ENCODE peak calls at places on chromosome 1, in six cellular contexts. V is K562, K is transverse colon, J is HCT116, Y is HL-60, S is H1. Z is an unnamed sample. For H3K27me3, the result is how much of the 10 kb centered on the place peaks cover.

GRCh38 chr1:195791796-195792195 is 816.4 kb downstream of the KCNT2 start:
- DNase-seq in J (no peak), V (no peak), S (no peak), K (no peak), Y (no peak), Z (no peak)

GRCh38 chr1:189405419-189405818 is 1072.2 kb downstream of the BRINP3 start:
- DNase-seq in S (no peak), J (no peak), Y (no peak), K (no peak), V (no peak), Z (no peak)

GRCh38 chr1:6419803-6420593 is at the start of gene HES2:
- DNase-seq in V (peak), K (peak), J (no peak), Y (no peak), S (peak), Z (no peak)

GRCh38 chr1:211474426-211474825 is 17.5 kb downstream of the RD3 start:
- DNase-seq in S (no peak), V (peak), K (no peak), Y (no peak), J (no peak), Z (no peak)

GRCh38 chr1:23114424-23115079 is 54.1 kb downstream of the LUZP1 start:
- DNase-seq in J (no peak), Y (no peak), V (no peak), K (no peak), S (no peak), Z (no peak)

GRCh38 chr1:43834280-43835140 is 99.1 kb upstream of the ARTN start:
- DNase-seq in J (no peak), S (no peak), V (peak), K (no peak), Y (peak), Z (no peak)

GRCh38 chr1:234313171-234313570 is 60.1 kb upstream of the COA6 start:
- DNase-seq in J (no peak), K (no peak), S (no peak), V (no peak), Y (no peak), Z (no peak)

GRCh38 chr1:23967871-23968270 is 8.2 kb downstream of the PNRC2 start:
- DNase-seq in S (no peak), J (no peak), K (no peak), V (no peak), Y (no peak), Z (no peak)

GRCh38 chr1:9059944-9060744 is 9.3 kb downstream of the SLC2A5 start:
- DNase-seq in S (no peak), J (no peak), Y (no peak), K (no peak), V (no peak), Z (no peak)

GRCh38 chr1:42081475-42081874 is 71.7 kb upstream of the GUCA2B start:
- DNase-seq in V (no peak), Y (no peak), J (no peak), K (peak), S (no peak), Z (peak)

GRCh38 chr1:150562384-150563339 is 13.5 kb downstream of the ADAMTSL4 start:
- DNase-seq in Y (no peak), J (no peak), V (no peak), K (peak), S (no peak), Z (no peak)

GRCh38 chr1:16073490-16074104 is at the start of gene FAM131C:
- DNase-seq in K (peak), V (peak), S (peak), Y (no peak), J (no peak), Z (no peak)

GRCh38 chr1:24318988-24319863 is at the start of gene GRHL3:
- DNase-seq in Y (no peak), V (no peak), J (peak), K (peak), S (peak), Z (no peak)

GRCh38 chr1:54564312-54565112 is 16.5 kb downstream of the ACOT11 start:
- DNase-seq in S (no peak), V (no peak), J (peak), K (peak), Y (no peak), Z (peak)

GRCh38 chr1:199335496-199335895 is 692.0 kb upstream of the NR5A2 start:
- DNase-seq in J (no peak), S (no peak), K (no peak), Y (no peak), V (no peak), Z (no peak)

GRCh38 chr1:3282656-3283430 is 171.6 kb upstream of the ARHGEF16 start:
- DNase-seq in J (no peak), V (no peak), Y (no peak), S (no peak), K (no peak), Z (no peak)

GRCh38 chr1:172154571-172154970 is 265.9 kb upstream of the C1orf105 start:
- DNase-seq in Y (no peak), J (no peak), V (no peak), S (no peak), K (no peak), Z (no peak)

GRCh38 chr1:218613105-218613504 is 268.0 kb downstream of the TGFB2 start:
- DNase-seq in Y (no peak), J (no peak), S (no peak), V (no peak), K (no peak), Z (no peak)

GRCh38 chr1:115121793-115122192 is 32.5 kb upstream of the TSPAN2 start:
- DNase-seq in Y (no peak), S (no peak), V (no peak), J (no peak), K (no peak), Z (no peak)
- H3K27me3 ChIP-seq in Y (under half), S (under half), V (under half), J (under half), K (under half), Z (under half)

GRCh38 chr1:237124856-237125462 is 83.0 kb downstream of the RYR2 start:
- DNase-seq in V (peak), Y (no peak), J (peak), K (no peak), S (no peak), Z (no peak)
- TF ChIP-seq CTCF in V (peak), Y (peak), J (peak), K (peak), S (peak), Z (no peak)

GRCh38 chr1:58811303-58811702 is 27.5 kb upstream of the JUN start:
- DNase-seq in K (no peak), J (no peak), S (no peak), Y (no peak), V (no peak), Z (no peak)
- TF ChIP-seq POLR2AphosphoS5 in K (no peak), J (no peak), S (no peak), Y (no peak), V (no peak), Z (no peak)

GRCh38 chr1:86195281-86195680 is 38.7 kb upstream of the COL24A1 start:
- DNase-seq in V (no peak), S (no peak), J (no peak), K (no peak), Y (no peak), Z (no peak)
- H3K27me3 ChIP-seq in V (under half), S (under half), J (under half), K (under half), Y (under half), Z (under half)

DNA sequence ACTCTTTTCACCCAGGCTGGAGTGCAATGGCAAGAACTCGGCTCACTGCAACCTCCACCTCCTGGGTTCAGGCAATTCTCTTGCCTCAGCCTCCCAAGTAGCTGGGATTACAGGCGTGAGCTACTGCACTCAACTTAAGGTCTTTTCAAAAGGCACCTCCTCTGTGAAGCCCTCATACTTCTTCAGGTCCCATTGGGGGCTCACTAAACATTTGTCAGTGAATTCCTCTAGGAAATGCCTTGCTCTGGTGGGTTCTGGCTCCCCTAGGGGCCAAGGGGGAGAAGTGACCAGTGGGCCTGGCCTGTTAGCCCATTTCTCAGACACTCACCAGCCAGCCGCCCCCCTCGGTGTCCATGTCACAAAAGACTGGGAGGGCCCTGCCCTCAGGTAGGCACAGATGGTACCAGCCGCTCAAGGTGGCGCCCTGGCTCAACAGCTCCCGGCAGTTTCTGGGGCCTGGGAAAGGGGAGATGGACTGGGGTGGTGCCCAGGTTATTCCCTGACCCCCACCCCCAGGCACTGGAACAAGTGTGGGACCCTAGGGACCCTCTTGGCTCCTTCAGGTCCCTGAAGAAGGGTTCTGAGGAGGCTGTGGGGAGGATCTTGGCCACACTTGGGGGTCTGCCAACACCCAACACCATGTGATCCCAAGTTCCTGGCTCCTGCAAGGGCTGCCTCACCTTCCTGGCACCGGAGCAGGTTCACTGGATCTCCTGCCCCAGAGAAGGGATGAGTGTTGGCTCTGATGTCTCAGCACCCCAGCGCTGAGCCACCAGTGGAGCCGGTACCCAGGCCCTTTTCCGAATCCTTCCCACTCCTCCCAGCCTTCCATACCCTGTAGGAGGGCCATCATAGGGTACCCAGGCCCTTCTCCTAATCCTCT is 1.6 kb downstream of the FCN3 start:
- DNase-seq in Y (no peak), K (no peak), V (peak), S (peak), J (no peak), Z (no peak)
- TF ChIP-seq CTCF in Y (no peak), K (no peak), V (peak), S (peak), J (peak), Z (no peak)

DNA sequence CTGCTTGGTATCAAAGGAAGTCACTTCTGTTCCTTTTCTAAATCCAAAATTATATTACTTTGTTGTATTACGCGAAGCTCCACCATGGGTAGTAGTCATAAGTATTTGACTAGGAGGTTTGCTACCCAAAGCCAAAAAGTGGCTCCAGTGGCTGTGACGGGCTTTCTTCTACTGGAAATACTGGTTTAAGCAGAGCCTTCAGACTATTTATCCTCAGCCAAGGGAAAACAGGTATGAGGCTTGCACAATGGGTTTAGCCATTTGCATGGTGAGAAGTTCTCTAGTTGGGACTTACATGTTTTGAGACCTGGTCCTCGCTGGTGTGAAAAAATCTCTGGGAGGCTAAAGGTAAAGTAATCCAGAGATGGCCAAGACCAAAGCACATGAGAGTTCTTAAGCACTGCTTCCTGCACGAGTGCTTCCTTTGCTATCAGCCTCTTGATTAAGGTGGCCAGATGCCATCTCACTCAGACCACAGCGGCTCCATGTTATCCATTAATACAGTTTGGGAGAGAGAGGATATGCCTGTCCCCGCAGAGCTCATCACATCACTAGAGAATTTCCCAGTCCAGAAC is 121.2 kb downstream of the PIK3R3 start:
- DNase-seq in V (no peak), J (no peak), K (no peak), Y (no peak), S (no peak), Z (no peak)
- TF ChIP-seq POLR2AphosphoS5 in V (no peak), J (no peak), K (no peak), Y (no peak), S (no peak), Z (no peak)

DNA sequence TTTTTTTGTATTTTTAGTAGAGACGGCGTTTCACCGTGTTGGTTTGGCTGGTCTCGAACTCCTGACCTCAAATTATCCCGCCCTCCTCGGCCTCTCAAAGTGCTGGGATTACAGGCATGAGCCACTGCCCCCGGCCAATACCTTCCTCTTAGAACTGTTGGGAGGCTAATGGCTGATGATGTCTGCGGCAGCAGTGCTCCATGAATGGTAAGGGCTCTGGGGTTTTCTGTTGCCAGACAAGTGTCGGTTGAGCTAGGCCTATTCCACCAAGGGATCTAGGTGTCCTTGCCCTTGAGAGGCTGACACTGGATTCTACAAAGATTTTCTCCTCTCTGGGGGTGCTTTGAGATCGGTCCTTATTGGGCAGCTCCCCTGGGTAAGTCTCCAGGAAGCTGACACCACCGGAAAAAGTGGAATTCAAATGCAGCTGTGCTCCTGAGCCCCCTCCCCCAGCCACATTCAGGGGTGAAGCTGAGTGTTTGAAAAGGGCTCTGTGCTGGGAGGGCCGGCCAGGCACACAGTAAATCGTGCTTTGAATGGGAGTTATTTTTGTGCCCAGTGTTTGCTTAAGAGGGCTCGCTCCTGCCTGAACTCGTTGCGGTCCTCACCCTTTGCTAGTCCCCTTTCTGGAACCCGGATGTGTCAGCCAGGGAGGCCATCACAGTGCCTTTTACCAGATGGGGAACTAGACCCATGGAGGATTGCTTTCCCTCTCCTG is 5.2 kb downstream of the SOX13 start:
- DNase-seq in V (no peak), J (no peak), K (no peak), S (peak), Y (no peak), Z (no peak)
- H3K27me3 ChIP-seq in V (half or more), J (under half), K (under half), S (under half), Y (under half), Z (under half)

DNA sequence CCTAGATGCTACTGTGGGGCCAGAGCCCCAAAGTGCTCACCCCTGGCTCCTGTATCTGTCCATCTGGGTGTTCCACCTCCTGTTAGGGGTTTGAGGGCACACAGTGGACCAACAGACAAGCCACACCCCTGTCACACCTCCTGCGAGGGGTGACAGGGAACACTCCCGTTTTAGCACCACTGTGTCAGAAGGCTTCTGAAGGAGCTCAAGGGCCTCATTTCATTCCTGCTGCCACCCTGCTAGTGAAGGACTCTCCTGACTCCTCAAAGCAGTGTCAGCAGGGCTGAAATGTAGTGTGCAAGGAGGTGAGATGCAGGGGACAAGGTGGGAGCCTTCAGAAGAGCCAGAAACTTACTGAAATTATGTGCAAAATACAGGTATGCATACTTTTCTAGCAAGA is 174.6 kb downstream of the GPATCH2 start:
- DNase-seq in K (no peak), V (no peak), Y (no peak), J (no peak), S (no peak), Z (no peak)
- TF ChIP-seq CTCF in K (no peak), V (no peak), Y (no peak), J (no peak), S (no peak), Z (no peak)

Z was measured in breast epithelium.